ENCODE peak calls at places on chromosome 5, in nine cellular contexts. One of them, this sample, is unnamed.

GRCh38 chr5:145939532-145940065 is 3.2 kb downstream of the SH3RF2 start:
- DNase-seq in KG1: no peak
- DNase-seq in skeletal muscle cell: no peak
- DNase-seq in fibroblast of mammary gland: no peak
- DNase-seq in non-pigmented ciliary epithelial cell: no peak
- DNase-seq in tibial artery: no peak
- DNase-seq in heart right ventricle: no peak
- DNase-seq in ELF-1: peak; percentile 37
- DNase-seq in fibroblast of gingiva: no peak
- DNase-seq in this sample: no peak

GRCh38 chr5:157478726-157479125 is 18.7 kb downstream of the NIPAL4 start:
- DNase-seq in KG1: no peak
- DNase-seq in skeletal muscle cell: no peak
- DNase-seq in fibroblast of mammary gland: no peak
- DNase-seq in non-pigmented ciliary epithelial cell: no peak
- DNase-seq in tibial artery: no peak
- DNase-seq in heart right ventricle: no peak
- DNase-seq in ELF-1: no peak
- DNase-seq in fibroblast of gingiva: no peak
- DNase-seq in this sample: no peak

GRCh38 chr5:134477462-134478245 is 47.8 kb upstream of the JADE2 start:
- DNase-seq in KG1: no peak
- DNase-seq in skeletal muscle cell: no peak
- DNase-seq in fibroblast of mammary gland: peak; percentile 40
- DNase-seq in non-pigmented ciliary epithelial cell: no peak
- DNase-seq in tibial artery: peak; percentile 17
- DNase-seq in heart right ventricle: no peak
- DNase-seq in ELF-1: no peak
- DNase-seq in fibroblast of gingiva: peak; percentile 29
- DNase-seq in this sample: peak; percentile 48

GRCh38 chr5:92527311-92528078 is 1053.5 kb downstream of the NR2F1-AS1 start:
- DNase-seq in KG1: no peak
- DNase-seq in skeletal muscle cell: peak; percentile 40
- DNase-seq in fibroblast of mammary gland: peak; percentile 73
- DNase-seq in non-pigmented ciliary epithelial cell: no peak
- DNase-seq in tibial artery: no peak
- DNase-seq in heart right ventricle: no peak
- DNase-seq in ELF-1: no peak
- DNase-seq in fibroblast of gingiva: peak; percentile 41
- DNase-seq in this sample: peak; percentile 51

GRCh38 chr5:141711687-141712086 is 29.7 kb upstream of the ARAP3 start:
- DNase-seq in KG1: no peak
- DNase-seq in skeletal muscle cell: no peak
- DNase-seq in fibroblast of mammary gland: no peak
- DNase-seq in non-pigmented ciliary epithelial cell: no peak
- DNase-seq in tibial artery: no peak
- DNase-seq in heart right ventricle: no peak
- DNase-seq in ELF-1: no peak
- DNase-seq in fibroblast of gingiva: no peak
- DNase-seq in this sample: no peak

GRCh38 chr5:126471875-126472537 is 48.8 kb downstream of the GRAMD2B start:
- DNase-seq in KG1: no peak
- DNase-seq in skeletal muscle cell: peak; percentile 66
- DNase-seq in fibroblast of mammary gland: peak; percentile 86
- DNase-seq in non-pigmented ciliary epithelial cell: peak; percentile 56
- DNase-seq in tibial artery: no peak
- DNase-seq in heart right ventricle: no peak
- DNase-seq in ELF-1: no peak
- DNase-seq in fibroblast of gingiva: peak; percentile 88
- DNase-seq in this sample: peak; percentile 85

GRCh38 chr5:173950829-173951228 is 38.1 kb upstream of the C5orf47 start:
- DNase-seq in KG1: no peak
- DNase-seq in skeletal muscle cell: no peak
- DNase-seq in fibroblast of mammary gland: no peak
- DNase-seq in non-pigmented ciliary epithelial cell: no peak
- DNase-seq in tibial artery: no peak
- DNase-seq in heart right ventricle: no peak
- DNase-seq in ELF-1: no peak
- DNase-seq in fibroblast of gingiva: no peak
- DNase-seq in this sample: no peak

GRCh38 chr5:152116926-152117325 is 192.3 kb upstream of the GLRA1 start:
- DNase-seq in KG1: no peak
- DNase-seq in skeletal muscle cell: no peak
- DNase-seq in fibroblast of mammary gland: no peak
- DNase-seq in non-pigmented ciliary epithelial cell: no peak
- DNase-seq in tibial artery: no peak
- DNase-seq in heart right ventricle: no peak
- DNase-seq in ELF-1: no peak
- DNase-seq in fibroblast of gingiva: no peak
- DNase-seq in this sample: no peak

GRCh38 chr5:181173027-181173419 is 25.6 kb downstream of the OR2V2 start:
- DNase-seq in KG1: no peak
- DNase-seq in skeletal muscle cell: no peak
- DNase-seq in fibroblast of mammary gland: peak; percentile 70
- DNase-seq in non-pigmented ciliary epithelial cell: no peak
- DNase-seq in tibial artery: no peak
- DNase-seq in heart right ventricle: no peak
- DNase-seq in ELF-1: no peak
- DNase-seq in fibroblast of gingiva: no peak
- DNase-seq in this sample: no peak

GRCh38 chr5:75524071-75524470 is 12.4 kb downstream of the POLK start:
- DNase-seq in KG1: no peak
- DNase-seq in skeletal muscle cell: no peak
- DNase-seq in fibroblast of mammary gland: peak; percentile 44
- DNase-seq in non-pigmented ciliary epithelial cell: no peak
- DNase-seq in tibial artery: no peak
- DNase-seq in heart right ventricle: no peak
- DNase-seq in ELF-1: no peak
- DNase-seq in fibroblast of gingiva: no peak
- DNase-seq in this sample: no peak

GRCh38 chr5:141714542-141715303 is 32.7 kb upstream of the ARAP3 start:
- DNase-seq in KG1: no peak
- DNase-seq in skeletal muscle cell: no peak
- DNase-seq in fibroblast of mammary gland: no peak
- DNase-seq in non-pigmented ciliary epithelial cell: no peak
- DNase-seq in tibial artery: no peak
- DNase-seq in heart right ventricle: no peak
- DNase-seq in ELF-1: peak; percentile 46
- DNase-seq in fibroblast of gingiva: no peak
- DNase-seq in this sample: no peak

GRCh38 chr5:149550608-149551226 is 522 bp downstream of the CSNK1A1 start:
- DNase-seq in KG1: no peak
- DNase-seq in skeletal muscle cell: no peak
- DNase-seq in fibroblast of mammary gland: no peak
- DNase-seq in non-pigmented ciliary epithelial cell: no peak
- DNase-seq in tibial artery: peak; percentile 71
- DNase-seq in heart right ventricle: no peak
- DNase-seq in ELF-1: peak; percentile 17
- DNase-seq in fibroblast of gingiva: no peak
- DNase-seq in this sample: peak; percentile 23

GRCh38 chr5:1479581-1480188 is 34.4 kb upstream of the SLC6A3 start:
- DNase-seq in KG1: no peak
- DNase-seq in skeletal muscle cell: peak; percentile 40
- DNase-seq in fibroblast of mammary gland: peak; percentile 77
- DNase-seq in non-pigmented ciliary epithelial cell: no peak
- DNase-seq in tibial artery: no peak
- DNase-seq in heart right ventricle: peak; percentile 44
- DNase-seq in ELF-1: peak; percentile 61
- DNase-seq in fibroblast of gingiva: peak; percentile 81
- DNase-seq in this sample: peak; percentile 52

GRCh38 chr5:34915856-34916192 is 313 bp downstream of the BRIX1 start:
- DNase-seq in KG1: no peak
- DNase-seq in skeletal muscle cell: no peak
- DNase-seq in fibroblast of mammary gland: no peak
- DNase-seq in non-pigmented ciliary epithelial cell: no peak
- DNase-seq in tibial artery: no peak
- DNase-seq in heart right ventricle: no peak
- DNase-seq in ELF-1: no peak
- DNase-seq in fibroblast of gingiva: no peak
- DNase-seq in this sample: no peak

GRCh38 chr5:151284392-151284967 is 19.1 kb downstream of the SLC36A3 start:
- DNase-seq in KG1: no peak
- DNase-seq in skeletal muscle cell: no peak
- DNase-seq in fibroblast of mammary gland: no peak
- DNase-seq in non-pigmented ciliary epithelial cell: no peak
- DNase-seq in tibial artery: no peak
- DNase-seq in heart right ventricle: no peak
- DNase-seq in ELF-1: no peak
- DNase-seq in fibroblast of gingiva: no peak
- DNase-seq in this sample: no peak

GRCh38 chr5:10277773-10278630 is 27.9 kb downstream of the CCT5 start:
- DNase-seq in KG1: no peak
- DNase-seq in skeletal muscle cell: no peak
- DNase-seq in fibroblast of mammary gland: no peak
- DNase-seq in non-pigmented ciliary epithelial cell: no peak
- DNase-seq in tibial artery: no peak
- DNase-seq in heart right ventricle: no peak
- DNase-seq in ELF-1: no peak
- DNase-seq in fibroblast of gingiva: no peak
- DNase-seq in this sample: no peak

GRCh38 chr5:78003914-78004313 is 227.8 kb upstream of the TBCA start:
- DNase-seq in KG1: no peak
- DNase-seq in skeletal muscle cell: no peak
- DNase-seq in fibroblast of mammary gland: peak; percentile 15
- DNase-seq in non-pigmented ciliary epithelial cell: no peak
- DNase-seq in tibial artery: no peak
- DNase-seq in heart right ventricle: no peak
- DNase-seq in ELF-1: no peak
- DNase-seq in fibroblast of gingiva: no peak
- DNase-seq in this sample: no peak

GRCh38 chr5:160296496-160296895 is 15.9 kb downstream of the CCNJL start:
- DNase-seq in KG1: no peak
- DNase-seq in skeletal muscle cell: no peak
- DNase-seq in fibroblast of mammary gland: no peak
- DNase-seq in non-pigmented ciliary epithelial cell: no peak
- DNase-seq in tibial artery: no peak
- DNase-seq in heart right ventricle: no peak
- DNase-seq in ELF-1: no peak
- DNase-seq in fibroblast of gingiva: no peak
- DNase-seq in this sample: no peak

GRCh38 chr5:161687316-161687715 is 1.8 kb downstream of the GABRA6 start:
- DNase-seq in KG1: no peak
- DNase-seq in skeletal muscle cell: no peak
- DNase-seq in fibroblast of mammary gland: no peak
- DNase-seq in non-pigmented ciliary epithelial cell: no peak
- DNase-seq in tibial artery: no peak
- DNase-seq in heart right ventricle: no peak
- DNase-seq in ELF-1: no peak
- DNase-seq in fibroblast of gingiva: no peak
- DNase-seq in this sample: no peak

GRCh38 chr5:134143431-134143830 is 28.9 kb downstream of the TCF7 start:
- DNase-seq in KG1: no peak
- DNase-seq in skeletal muscle cell: no peak
- DNase-seq in fibroblast of mammary gland: no peak
- DNase-seq in non-pigmented ciliary epithelial cell: no peak
- DNase-seq in tibial artery: no peak
- DNase-seq in heart right ventricle: no peak
- DNase-seq in ELF-1: no peak
- DNase-seq in fibroblast of gingiva: no peak
- DNase-seq in this sample: no peak

GRCh38 chr5:88734191-88734640 is 148.8 kb downstream of the MEF2C start:
- DNase-seq in KG1: no peak
- DNase-seq in skeletal muscle cell: no peak
- DNase-seq in fibroblast of mammary gland: no peak
- DNase-seq in non-pigmented ciliary epithelial cell: no peak
- DNase-seq in tibial artery: no peak
- DNase-seq in heart right ventricle: no peak
- DNase-seq in ELF-1: no peak
- DNase-seq in fibroblast of gingiva: no peak
- DNase-seq in this sample: no peak

GRCh38 chr5:111563041-111563822 is 50.9 kb upstream of the STARD4 start:
- DNase-seq in KG1: no peak
- DNase-seq in skeletal muscle cell: peak; percentile 59
- DNase-seq in fibroblast of mammary gland: peak; percentile 81
- DNase-seq in non-pigmented ciliary epithelial cell: peak; percentile 98
- DNase-seq in tibial artery: no peak
- DNase-seq in heart right ventricle: no peak
- DNase-seq in ELF-1: peak; percentile 43
- DNase-seq in fibroblast of gingiva: peak; percentile 27
- DNase-seq in this sample: peak; percentile 57

GRCh38 chr5:177140312-177140711 is 6.7 kb downstream of the NSD1 start:
- DNase-seq in KG1: no peak
- DNase-seq in skeletal muscle cell: no peak
- DNase-seq in fibroblast of mammary gland: no peak
- DNase-seq in non-pigmented ciliary epithelial cell: no peak
- DNase-seq in tibial artery: no peak
- DNase-seq in heart right ventricle: no peak
- DNase-seq in ELF-1: no peak
- DNase-seq in fibroblast of gingiva: no peak
- DNase-seq in this sample: no peak

GRCh38 chr5:73201547-73202513 is 28.8 kb downstream of the TMEM174 start:
- DNase-seq in KG1: peak; percentile 27
- DNase-seq in skeletal muscle cell: no peak
- DNase-seq in fibroblast of mammary gland: peak; percentile 47
- DNase-seq in non-pigmented ciliary epithelial cell: no peak
- DNase-seq in tibial artery: peak; percentile 77
- DNase-seq in heart right ventricle: peak; percentile 65
- DNase-seq in ELF-1: peak; percentile 97
- DNase-seq in fibroblast of gingiva: peak; percentile 27
- DNase-seq in this sample: peak; percentile 39

GRCh38 chr5:107672212-107673105 is 1.7 kb upstream of the EFNA5 start:
- DNase-seq in KG1: no peak
- DNase-seq in skeletal muscle cell: peak; percentile 94
- DNase-seq in fibroblast of mammary gland: peak; percentile 87
- DNase-seq in non-pigmented ciliary epithelial cell: peak; percentile 91
- DNase-seq in tibial artery: peak; percentile 91
- DNase-seq in heart right ventricle: peak; percentile 66
- DNase-seq in ELF-1: peak; percentile 98
- DNase-seq in fibroblast of gingiva: peak; percentile 98
- DNase-seq in this sample: peak; percentile 91

GRCh38 chr5:59356813-59357381 is 536.6 kb downstream of the PDE4D start:
- DNase-seq in KG1: no peak
- DNase-seq in skeletal muscle cell: no peak
- DNase-seq in fibroblast of mammary gland: no peak
- DNase-seq in non-pigmented ciliary epithelial cell: no peak
- DNase-seq in tibial artery: no peak
- DNase-seq in heart right ventricle: peak; percentile 53
- DNase-seq in ELF-1: peak; percentile 84
- DNase-seq in fibroblast of gingiva: no peak
- DNase-seq in this sample: no peak

GRCh38 chr5:78907255-78907886 is 77.7 kb downstream of the ARSB start:
- DNase-seq in KG1: no peak
- DNase-seq in skeletal muscle cell: peak; percentile 81
- DNase-seq in fibroblast of mammary gland: peak; percentile 93
- DNase-seq in non-pigmented ciliary epithelial cell: peak; percentile 93
- DNase-seq in tibial artery: peak; percentile 74
- DNase-seq in heart right ventricle: no peak
- DNase-seq in ELF-1: no peak
- DNase-seq in fibroblast of gingiva: peak; percentile 87
- DNase-seq in this sample: peak; percentile 84

GRCh38 chr5:77957-78804 is 13.8 kb upstream of the PLEKHG4B start:
- DNase-seq in KG1: peak; percentile 24
- DNase-seq in skeletal muscle cell: no peak
- DNase-seq in fibroblast of mammary gland: peak; percentile 54
- DNase-seq in non-pigmented ciliary epithelial cell: peak; percentile 44
- DNase-seq in tibial artery: no peak
- DNase-seq in heart right ventricle: peak; percentile 46
- DNase-seq in ELF-1: peak; percentile 56
- DNase-seq in fibroblast of gingiva: no peak
- DNase-seq in this sample: peak; percentile 49

GRCh38 chr5:22710660-22711059 is 142.5 kb downstream of the CDH12 start:
- DNase-seq in KG1: no peak
- DNase-seq in skeletal muscle cell: no peak
- DNase-seq in fibroblast of mammary gland: no peak
- DNase-seq in non-pigmented ciliary epithelial cell: no peak
- DNase-seq in tibial artery: no peak
- DNase-seq in heart right ventricle: no peak
- DNase-seq in ELF-1: no peak
- DNase-seq in fibroblast of gingiva: no peak
- DNase-seq in this sample: no peak

GRCh38 chr5:174425271-174425963 is 299.0 kb upstream of the MSX2 start:
- DNase-seq in KG1: no peak
- DNase-seq in skeletal muscle cell: no peak
- DNase-seq in fibroblast of mammary gland: no peak
- DNase-seq in non-pigmented ciliary epithelial cell: no peak
- DNase-seq in tibial artery: no peak
- DNase-seq in heart right ventricle: no peak
- DNase-seq in ELF-1: no peak
- DNase-seq in fibroblast of gingiva: no peak
- DNase-seq in this sample: no peak

GRCh38 chr5:956941-957729 is 51.5 kb upstream of the NKD2 start:
- DNase-seq in KG1: no peak
- DNase-seq in skeletal muscle cell: peak; percentile 52
- DNase-seq in fibroblast of mammary gland: peak; percentile 86
- DNase-seq in non-pigmented ciliary epithelial cell: peak; percentile 35
- DNase-seq in tibial artery: peak; percentile 65
- DNase-seq in heart right ventricle: no peak
- DNase-seq in ELF-1: peak; percentile 66
- DNase-seq in fibroblast of gingiva: peak; percentile 83
- DNase-seq in this sample: peak; percentile 75